ENCODE peak calls at places on chromosome 15, in eight cellular contexts. V is mucosa of descending colon, S is WTC11, F is neural crest cell, Q is left ventricle myocardium inferior, R is thoracic aorta, O is H9, T is neural progenitor cell. L is an unnamed sample.

GRCh38 chr15:50685191-50685975 is 1.2 kb downstream of the TRPM7 start:
- DNase-seq in V (no peak), S (no peak), F (no peak), Q (no peak), R (no peak), O (no peak), T (no peak), L (no peak)

GRCh38 chr15:62757535-62757934 is 285.0 kb upstream of the TPM1 start:
- DNase-seq in V (no peak), S (no peak), F (no peak), Q (no peak), R (no peak), O (no peak), T (no peak), L (no peak)

GRCh38 chr15:74252291-74253080 is 16.4 kb downstream of the CCDC33 start:
- DNase-seq in V (no peak), S (no peak), F (no peak), Q (no peak), R (no peak), O (no peak), T (no peak), L (peak; percentile 11)

GRCh38 chr15:99209326-99209725 is 40.1 kb downstream of the TTC23 start:
- DNase-seq in V (no peak), S (no peak), F (no peak), Q (no peak), R (no peak), O (no peak), T (no peak), L (no peak)

GRCh38 chr15:51846463-51847230 is 17.2 kb downstream of the TMOD3 start:
- DNase-seq in V (no peak), S (no peak), F (no peak), Q (no peak), R (no peak), O (no peak), T (no peak), L (peak; percentile 72)

GRCh38 chr15:44340410-44340809 is 51.9 kb downstream of the GOLM2 start:
- DNase-seq in V (no peak), S (no peak), F (no peak), Q (no peak), R (no peak), O (no peak), T (no peak), L (peak; percentile 87)

GRCh38 chr15:89928421-89928820 is 15.7 kb upstream of the ARPIN start:
- DNase-seq in V (no peak), S (no peak), F (no peak), Q (no peak), R (no peak), O (no peak), T (no peak), L (no peak)

GRCh38 chr15:83323296-83323711 is 38.8 kb upstream of the BNC1 start:
- DNase-seq in V (no peak), S (no peak), F (no peak), Q (no peak), R (no peak), O (no peak), T (no peak), L (peak; percentile 91)

GRCh38 chr15:100114100-100114499 is 227.7 kb downstream of the ADAMTS17 start:
- DNase-seq in V (no peak), S (no peak), F (peak; percentile 27), Q (peak; percentile 71), R (peak; percentile 54), O (no peak), T (peak; percentile 28), L (no peak)

GRCh38 chr15:74307827-74308642 is 59.4 kb downstream of the CYP11A1 start:
- DNase-seq in V (no peak), S (peak; percentile 63), F (peak; percentile 47), Q (no peak), R (no peak), O (peak; percentile 67), T (peak; percentile 87), L (peak; percentile 47)

GRCh38 chr15:84582583-84583157 is 18.1 kb upstream of the ZSCAN2 start:
- DNase-seq in V (no peak), S (no peak), F (no peak), Q (no peak), R (no peak), O (no peak), T (no peak), L (no peak)

GRCh38 chr15:99442268-99442897 is 123.4 kb upstream of the MEF2A start:
- DNase-seq in V (no peak), S (no peak), F (no peak), Q (peak; percentile 77), R (peak; percentile 46), O (no peak), T (no peak), L (peak; percentile 81)

GRCh38 chr15:79015416-79015815 is 70.6 kb upstream of the CTSH start:
- DNase-seq in V (no peak), S (no peak), F (no peak), Q (no peak), R (no peak), O (no peak), T (no peak), L (no peak)

GRCh38 chr15:74340139-74340538 is 27.3 kb downstream of the CYP11A1 start:
- DNase-seq in V (no peak), S (peak; percentile 1), F (no peak), Q (no peak), R (no peak), O (no peak), T (no peak), L (no peak)

DNA sequence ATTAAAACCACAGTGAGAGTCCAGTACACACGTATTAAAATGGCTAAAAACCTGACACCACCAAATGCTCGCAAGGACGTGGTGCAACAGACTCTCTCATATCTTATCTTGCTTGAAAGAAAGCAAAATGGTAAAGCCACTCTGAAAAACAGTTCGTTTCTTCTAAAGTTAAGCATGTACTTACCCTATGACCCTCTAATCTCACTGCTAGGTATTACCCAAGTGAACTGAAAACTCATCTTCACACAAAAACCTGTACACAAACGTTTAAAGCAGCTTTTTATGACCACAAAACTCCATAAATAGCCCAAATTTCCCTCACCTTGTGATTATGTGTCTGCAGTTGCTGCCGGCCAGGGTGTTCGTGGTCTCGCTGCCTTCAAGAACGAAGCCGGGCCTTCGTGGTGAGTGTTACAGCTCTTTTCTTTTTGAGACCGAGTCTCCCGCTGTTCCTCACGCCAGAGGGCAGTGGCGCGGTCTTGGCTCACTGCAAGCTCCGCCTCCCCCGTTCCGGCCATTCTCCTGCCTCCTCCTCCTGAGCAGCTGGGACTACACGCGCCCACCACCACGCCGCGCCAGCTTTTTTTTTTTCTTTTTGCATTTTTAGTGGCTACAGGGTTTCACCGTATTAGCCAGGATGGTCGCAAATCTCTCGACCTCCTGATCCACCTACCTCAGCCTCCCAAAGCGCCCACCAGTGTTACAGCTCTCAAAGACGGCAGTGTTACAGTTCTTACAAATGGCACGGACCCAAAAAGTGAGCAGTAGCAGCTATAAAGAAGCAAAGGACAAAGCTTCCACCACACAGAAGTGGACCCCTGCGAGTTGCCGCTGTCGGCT is 165.4 kb downstream of the TJP1 start:
- DNase-seq in V (no peak), S (peak; percentile 83), F (peak; percentile 79), Q (no peak), R (no peak), O (peak; percentile 90), T (peak; percentile 86), L (no peak)
- TF ChIP-seq CTCF in V (no peak), S (no peak), F (peak; percentile 61), Q (no peak), R (no peak), O (peak; percentile 48), T (peak; percentile 37), L (no peak)

DNA sequence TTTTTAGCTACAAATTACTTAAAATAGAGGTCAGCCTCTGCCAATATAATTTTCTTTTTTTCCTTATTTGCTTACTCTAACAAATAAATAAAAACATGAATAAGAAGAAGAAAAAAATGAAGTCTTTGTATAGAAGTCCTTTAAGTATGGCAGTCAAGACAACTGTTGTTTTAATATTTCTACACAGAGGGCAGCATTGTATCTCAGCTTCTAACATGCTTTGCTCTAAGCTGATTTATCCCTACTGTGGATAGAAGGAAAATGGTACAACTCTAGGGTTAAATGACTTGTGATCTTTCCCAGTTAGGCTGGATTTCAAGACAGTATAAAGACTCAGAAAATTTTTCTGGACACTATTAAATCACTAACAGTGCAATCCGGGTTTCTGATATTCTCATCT is 104.3 kb upstream of the MEIS2 start:
- DNase-seq in V (no peak), S (no peak), F (no peak), Q (no peak), R (no peak), O (no peak), T (no peak), L (no peak)
- TF ChIP-seq CTCF in V (no peak), S (no peak), F (peak; percentile 38), Q (peak; percentile 21), R (no peak), O (no peak), T (peak; percentile 19), L (no peak)

DNA sequence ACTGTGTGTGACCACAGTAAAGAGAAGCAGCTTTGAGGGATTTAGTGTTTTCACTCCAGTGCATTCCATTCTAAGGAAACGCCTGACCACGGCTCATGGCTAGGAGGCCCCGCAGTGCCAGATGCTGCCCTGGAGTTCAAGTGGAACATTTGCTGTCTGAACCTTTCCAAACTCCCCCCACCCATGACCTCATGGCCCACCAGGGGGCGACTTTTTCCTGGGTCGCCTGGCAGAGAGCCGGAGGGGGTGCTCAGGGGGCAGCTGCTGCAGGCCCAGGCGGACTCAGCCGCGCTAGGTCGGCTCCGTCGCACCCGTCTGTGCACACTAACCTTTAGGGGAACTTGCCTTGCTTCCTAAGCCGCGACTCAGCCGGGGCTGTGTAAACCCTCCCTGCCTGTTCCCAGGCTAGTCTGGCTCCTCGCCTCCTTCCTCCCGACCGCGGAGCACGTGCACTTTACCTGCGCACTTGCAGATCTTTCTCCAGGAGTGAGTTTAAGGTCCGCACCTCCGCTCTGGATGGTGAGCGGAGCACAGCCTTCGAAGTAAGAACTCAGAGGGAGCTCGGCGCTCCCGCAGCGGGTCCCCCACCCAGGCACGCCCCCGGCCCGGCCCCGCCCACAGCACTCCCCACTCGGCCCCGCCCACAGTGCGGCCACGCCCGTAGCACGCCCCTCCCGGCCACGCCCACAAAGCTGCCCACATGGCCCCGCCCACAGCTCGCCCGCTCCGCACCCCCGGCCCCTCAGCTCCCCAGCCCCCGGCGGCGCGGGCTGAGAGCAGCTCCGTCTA is at the start of gene OCA2:
- DNase-seq in V (no peak), S (peak; percentile 92), F (peak; percentile 68), Q (peak; percentile 53), R (no peak), O (peak; percentile 83), T (peak; percentile 91), L (no peak)
- TF ChIP-seq CTCF in V (no peak), S (no peak), F (peak; percentile 61), Q (peak; percentile 14), R (peak; percentile 25), O (peak; percentile 57), T (peak; percentile 50), L (peak; percentile 72)

GRCh38 chr15:48643776-48644497 is 1.6 kb downstream of the FBN1 start:
- DNase-seq in V (no peak), S (no peak), F (no peak), Q (no peak), R (no peak), O (no peak), T (peak; percentile 30), L (no peak)

GRCh38 chr15:48643236-48643635 is 2.3 kb downstream of the FBN1 start:
- DNase-seq in V (no peak), S (no peak), F (no peak), Q (no peak), R (no peak), O (no peak), T (no peak), L (no peak)

GRCh38 chr15:48642795-48643194 is 2.7 kb downstream of the FBN1 start:
- DNase-seq in V (no peak), S (no peak), F (no peak), Q (no peak), R (no peak), O (no peak), T (no peak), L (no peak)

GRCh38 chr15:48638966-48639365 is 6.5 kb downstream of the FBN1 start:
- DNase-seq in V (no peak), S (no peak), F (no peak), Q (no peak), R (no peak), O (no peak), T (no peak), L (no peak)

GRCh38 chr15:48641416-48641815 is 4.1 kb downstream of the FBN1 start:
- DNase-seq in V (no peak), S (no peak), F (no peak), Q (no peak), R (no peak), O (no peak), T (no peak), L (no peak)
- TF ChIP-seq CTCF in V (no peak), S (no peak), F (no peak), Q (peak; percentile 51), R (no peak), O (no peak), T (peak; percentile 27), L (peak; percentile 64)

L was measured in HFFc6.